ENCODE peak calls at places on chromosomes 12 and 14, in five cellular contexts. U is activated T-cell treated with anti-CD3 and anti-CD28 coated beads for 24 hours; D is NCI-H1436; C is islet precursor cell; R is stimulated activated CD4-positive, alpha-beta T cell treated with anti-CD3 and anti-CD28 coated beads, Interleukin-12 subunit alpha, Interleukin-12 subunit beta, amount 100 ng/mL, for 4 hours. W is an unnamed sample.

GRCh38 chr12:111741235-111741812 is 25.4 kb upstream of the ALDH2 start:
- DNase-seq in U (no peak), D (no peak), C (peak; percentile 82), R (no peak), W (no peak)

GRCh38 chr14:96083667-96084320 is 44.6 kb downstream of the C14orf132 start:
- DNase-seq in U (no peak), D (no peak), C (peak; percentile 65), R (no peak), W (no peak)

GRCh38 chr12:46133751-46134150 is 135.1 kb downstream of the SLC38A1 start:
- DNase-seq in U (no peak), D (no peak), C (no peak), R (no peak), W (no peak)

GRCh38 chr14:78170203-78170602 is at the start of gene NRXN3:
- DNase-seq in U (no peak), D (peak; percentile 61), C (peak; percentile 91), R (no peak), W (no peak)

GRCh38 chr14:101595887-101596721 is 34.8 kb downstream of the DIO3 start:
- DNase-seq in U (peak; percentile 30), D (no peak), C (no peak), R (peak; percentile 24), W (peak; percentile 19)

GRCh38 chr14:74568896-74569295 is 43.1 kb downstream of the LTBP2 start:
- DNase-seq in U (no peak), D (no peak), C (no peak), R (no peak), W (no peak)

GRCh38 chr14:29648045-29648444 is 279.6 kb downstream of the PRKD1 start:
- DNase-seq in U (no peak), D (no peak), C (no peak), R (no peak), W (no peak)

GRCh38 chr12:124938606-124939427 is 24.4 kb upstream of the UBC start:
- DNase-seq in U (peak; percentile 43), D (no peak), C (peak; percentile 93), R (peak; percentile 28), W (peak; percentile 84)

GRCh38 chr12:51269174-51270066 is 795 bp downstream of the SMAGP start:
- DNase-seq in U (peak; percentile 41), D (no peak), C (peak; percentile 95), R (peak; percentile 54), W (peak; percentile 43)

GRCh38 chr12:42140901-42141300 is 3.8 kb downstream of the GXYLT1 start:
- DNase-seq in U (no peak), D (no peak), C (peak; percentile 87), R (no peak), W (no peak)

GRCh38 chr14:90828642-90829487 is 12.6 kb upstream of the TTC7B start:
- DNase-seq in U (no peak), D (no peak), C (peak; percentile 11), R (no peak), W (peak; percentile 25)

GRCh38 chr12:121170581-121171260 is 38.0 kb downstream of the P2RX7 start:
- DNase-seq in U (no peak), D (no peak), C (no peak), R (no peak), W (no peak)

GRCh38 chr14:97413991-97414717 is 617.0 kb downstream of the VRK1 start:
- DNase-seq in U (no peak), D (no peak), C (no peak), R (no peak), W (no peak)

GRCh38 chr12:8033153-8034044 is 883 bp downstream of the FOXJ2 start:
- DNase-seq in U (no peak), D (peak; percentile 62), C (peak; percentile 79), R (peak; percentile 43), W (peak; percentile 48)

GRCh38 chr14:37591311-37591940 is 3.6 kb downstream of the FOXA1 start:
- DNase-seq in U (no peak), D (no peak), C (peak; percentile 75), R (no peak), W (no peak)

GRCh38 chr14:50778757-50779483 is 52.0 kb downstream of the NIN start:
- DNase-seq in U (no peak), D (no peak), C (no peak), R (no peak), W (no peak)

GRCh38 chr14:63039800-63040380 is 5.4 kb downstream of the KCNH5 start:
- DNase-seq in U (no peak), D (peak; percentile 37), C (peak; percentile 59), R (no peak), W (no peak)

GRCh38 chr12:124715121-124715990 is 147.9 kb upstream of the NCOR2 start:
- DNase-seq in U (no peak), D (no peak), C (peak; percentile 87), R (no peak), W (no peak)

GRCh38 chr14:54784657-54785056 is 118.0 kb downstream of the GCH1 start:
- DNase-seq in U (no peak), D (no peak), C (peak; percentile 42), R (no peak), W (no peak)

GRCh38 chr14:72608391-72609204 is 285.3 kb downstream of the DPF3 start:
- DNase-seq in U (no peak), D (no peak), C (peak; percentile 87), R (no peak), W (no peak)

GRCh38 chr14:24443053-24443683 is 592 bp upstream of the SDR39U1 start:
- DNase-seq in U (no peak), D (no peak), C (no peak), R (no peak), W (no peak)

GRCh38 chr12:93572712-93573551 is 457 bp downstream of the SOCS2 start:
- DNase-seq in U (no peak), D (no peak), C (peak; percentile 81), R (peak; percentile 26), W (peak; percentile 36)

GRCh38 chr12:12265571-12266388 is 1.1 kb downstream of the LRP6 start:
- DNase-seq in U (no peak), D (peak; percentile 48), C (no peak), R (no peak), W (no peak)

GRCh38 chr14:52267501-52268190 is at the start of gene PTGDR:
- DNase-seq in U (peak; percentile 20), D (no peak), C (peak; percentile 59), R (peak; percentile 17), W (peak; percentile 17)

GRCh38 chr14:35878272-35879140 is 52.4 kb downstream of the BRMS1L start:
- DNase-seq in U (no peak), D (no peak), C (no peak), R (no peak), W (no peak)

GRCh38 chr12:119749666-119750065 is 81.7 kb downstream of the PRKAB1 start:
- DNase-seq in U (no peak), D (no peak), C (no peak), R (no peak), W (no peak)

GRCh38 chr12:110600254-110600653 is 13.7 kb upstream of the TCTN1 start:
- DNase-seq in U (no peak), D (no peak), C (no peak), R (no peak), W (no peak)

GRCh38 chr12:82510386-82510785 is 152.1 kb downstream of the METTL25 start:
- DNase-seq in U (no peak), D (no peak), C (no peak), R (no peak), W (no peak)

GRCh38 chr14:68471964-68472508 is 320.8 kb downstream of the ZFP36L1 start:
- DNase-seq in U (no peak), D (no peak), C (no peak), R (no peak), W (no peak)

GRCh38 chr12:12533238-12533829 is 29.3 kb downstream of the DUSP16 start:
- DNase-seq in U (no peak), D (no peak), C (peak; percentile 74), R (no peak), W (no peak)

GRCh38 chr14:29536886-29537511 is 390.6 kb downstream of the PRKD1 start:
- DNase-seq in U (no peak), D (peak; percentile 17), C (no peak), R (no peak), W (no peak)

GRCh38 chr14:30990766-30991165 is 34.7 kb upstream of the AP4S1 start:
- DNase-seq in U (no peak), D (no peak), C (no peak), R (no peak), W (no peak)

GRCh38 chr14:86363047-86363446 is 833.1 kb downstream of the FLRT2 start:
- DNase-seq in U (no peak), D (no peak), C (no peak), R (no peak), W (no peak)

GRCh38 chr12:14356147-14356546 is 9.3 kb upstream of the ATF7IP start:
- DNase-seq in U (no peak), D (no peak), C (no peak), R (no peak), W (no peak)

GRCh38 chr12:104565606-104566243 is 109.0 kb downstream of the CHST11 start:
- DNase-seq in U (no peak), D (no peak), C (no peak), R (no peak), W (no peak)

GRCh38 chr14:100891501-100892445 is 11.7 kb downstream of the RTL1 start:
- DNase-seq in U (no peak), D (no peak), C (peak; percentile 30), R (no peak), W (no peak)

GRCh38 chr12:106118-106561 is 39.6 kb downstream of the IQSEC3 start:
- DNase-seq in U (no peak), D (peak; percentile 60), C (peak; percentile 79), R (no peak), W (no peak)